ENCODE peak calls at places on chromosomes 16 and 17, in six cellular contexts. One of them, this sample, is unnamed.

GRCh38 chr17:27533874-27534815 is 77.9 kb downstream of the KSR1 start:
- DNase-seq in SK-N-SH: no peak
- DNase-seq in neural progenitor cell: peak; percentile 54
- DNase-seq in neuronal stem cell: no peak
- DNase-seq in astrocyte: peak; percentile 97
- DNase-seq in HCT116: no peak
- DNase-seq in this sample: no peak

GRCh38 chr16:74141015-74141414 is 155.6 kb upstream of the PSMD7 start:
- DNase-seq in astrocyte: no peak
- DNase-seq in SK-N-SH: no peak
- DNase-seq in HCT116: no peak
- DNase-seq in neural progenitor cell: no peak
- DNase-seq in neuronal stem cell: no peak
- DNase-seq in this sample: no peak

GRCh38 chr16:4701791-4702465 is 8.6 kb downstream of the NUDT16L1 start:
- DNase-seq in astrocyte: no peak
- DNase-seq in HCT116: no peak
- DNase-seq in neural progenitor cell: no peak
- DNase-seq in neuronal stem cell: no peak
- DNase-seq in SK-N-SH: no peak
- DNase-seq in this sample: no peak

GRCh38 chr17:72244942-72245341 is 124.1 kb downstream of the SOX9 start:
- DNase-seq in SK-N-SH: no peak
- DNase-seq in astrocyte: no peak
- DNase-seq in neuronal stem cell: no peak
- DNase-seq in HCT116: no peak
- DNase-seq in neural progenitor cell: no peak
- DNase-seq in this sample: no peak

GRCh38 chr16:54116126-54116525 is 170.5 kb downstream of the IRX3 start:
- DNase-seq in neuronal stem cell: no peak
- DNase-seq in HCT116: no peak
- DNase-seq in SK-N-SH: peak; percentile 52
- DNase-seq in neural progenitor cell: no peak
- DNase-seq in astrocyte: no peak
- DNase-seq in this sample: no peak

GRCh38 chr17:12731839-12732238 is 57.5 kb upstream of the ARHGAP44 start:
- DNase-seq in SK-N-SH: no peak
- DNase-seq in HCT116: no peak
- DNase-seq in astrocyte: no peak
- DNase-seq in neural progenitor cell: no peak
- DNase-seq in neuronal stem cell: no peak
- DNase-seq in this sample: no peak

GRCh38 chr16:35637683-35638082 is 2178.3 kb downstream of the TP53TG3F start:
- DNase-seq in astrocyte: no peak
- DNase-seq in HCT116: no peak
- DNase-seq in neural progenitor cell: no peak
- DNase-seq in SK-N-SH: no peak
- DNase-seq in neuronal stem cell: no peak
- DNase-seq in this sample: no peak

GRCh38 chr17:27975146-27976011 is 67.1 kb upstream of the NLK start:
- DNase-seq in HCT116: no peak
- DNase-seq in neural progenitor cell: no peak
- DNase-seq in neuronal stem cell: no peak
- DNase-seq in astrocyte: peak; percentile 51
- DNase-seq in SK-N-SH: no peak
- DNase-seq in this sample: no peak

GRCh38 chr17:74117999-74118421 is 85.5 kb upstream of the RPL38 start:
- DNase-seq in neural progenitor cell: peak; percentile 44
- DNase-seq in HCT116: no peak
- DNase-seq in neuronal stem cell: no peak
- DNase-seq in astrocyte: no peak
- DNase-seq in SK-N-SH: peak; percentile 48
- DNase-seq in this sample: no peak

GRCh38 chr16:66714062-66714461 is 17.5 kb upstream of the CMTM4 start:
- DNase-seq in astrocyte: no peak
- DNase-seq in SK-N-SH: no peak
- DNase-seq in neural progenitor cell: no peak
- DNase-seq in HCT116: no peak
- DNase-seq in neuronal stem cell: no peak
- DNase-seq in this sample: no peak

GRCh38 chr17:59510611-59511010 is 54.8 kb upstream of the DHX40 start:
- DNase-seq in astrocyte: no peak
- DNase-seq in HCT116: no peak
- DNase-seq in neuronal stem cell: no peak
- DNase-seq in SK-N-SH: peak; percentile 32
- DNase-seq in neural progenitor cell: no peak
- DNase-seq in this sample: no peak

GRCh38 chr16:49636608-49637007 is 219.3 kb downstream of the ZNF423 start:
- DNase-seq in HCT116: no peak
- DNase-seq in neural progenitor cell: no peak
- DNase-seq in SK-N-SH: no peak
- DNase-seq in neuronal stem cell: no peak
- DNase-seq in astrocyte: no peak
- DNase-seq in this sample: no peak

GRCh38 chr17:64403881-64404460 is 13.3 kb upstream of the PECAM1 start:
- DNase-seq in astrocyte: no peak
- DNase-seq in neural progenitor cell: no peak
- DNase-seq in HCT116: no peak
- DNase-seq in neuronal stem cell: no peak
- DNase-seq in SK-N-SH: no peak
- DNase-seq in this sample: no peak

GRCh38 chr17:65567566-65567965 is 6.1 kb upstream of the AXIN2 start:
- DNase-seq in SK-N-SH: no peak
- DNase-seq in HCT116: no peak
- DNase-seq in astrocyte: no peak
- DNase-seq in neuronal stem cell: no peak
- DNase-seq in neural progenitor cell: no peak
- DNase-seq in this sample: no peak

GRCh38 chr17:74337834-74338500 is 11.9 kb downstream of the KIF19 start:
- DNase-seq in SK-N-SH: peak; percentile 36
- DNase-seq in neuronal stem cell: no peak
- DNase-seq in HCT116: no peak
- DNase-seq in astrocyte: no peak
- DNase-seq in neural progenitor cell: no peak
- DNase-seq in this sample: no peak

GRCh38 chr17:17393976-17394375 is 82.8 kb upstream of the MED9 start:
- DNase-seq in HCT116: no peak
- DNase-seq in neural progenitor cell: no peak
- DNase-seq in SK-N-SH: no peak
- DNase-seq in neuronal stem cell: no peak
- DNase-seq in astrocyte: no peak
- DNase-seq in this sample: no peak

GRCh38 chr17:78268191-78268874 is 36.9 kb downstream of the TMEM235 start:
- DNase-seq in neural progenitor cell: no peak
- DNase-seq in HCT116: no peak
- DNase-seq in astrocyte: no peak
- DNase-seq in SK-N-SH: peak; percentile 48
- DNase-seq in neuronal stem cell: no peak
- DNase-seq in this sample: no peak

GRCh38 chr16:58035356-58036170 is 10.0 kb downstream of the MMP15 start:
- DNase-seq in neuronal stem cell: no peak
- DNase-seq in HCT116: no peak
- DNase-seq in SK-N-SH: peak; percentile 74
- DNase-seq in neural progenitor cell: no peak
- DNase-seq in astrocyte: no peak
- DNase-seq in this sample: no peak

GRCh38 chr16:85087899-85088569 is 24.2 kb downstream of the CIBAR2 start:
- DNase-seq in SK-N-SH: no peak
- DNase-seq in neuronal stem cell: no peak
- DNase-seq in neural progenitor cell: no peak
- DNase-seq in HCT116: no peak
- DNase-seq in astrocyte: no peak
- DNase-seq in this sample: no peak

GRCh38 chr17:76238847-76239537 is 1.3 kb downstream of the RNF157 start:
- DNase-seq in neuronal stem cell: no peak
- DNase-seq in HCT116: no peak
- DNase-seq in neural progenitor cell: no peak
- DNase-seq in SK-N-SH: no peak
- DNase-seq in astrocyte: no peak
- DNase-seq in this sample: no peak

GRCh38 chr17:50758989-50759544 is 8.3 kb downstream of the ANKRD40CL start:
- DNase-seq in neural progenitor cell: no peak
- DNase-seq in neuronal stem cell: no peak
- DNase-seq in astrocyte: no peak
- DNase-seq in HCT116: no peak
- DNase-seq in SK-N-SH: no peak
- DNase-seq in this sample: no peak

GRCh38 chr17:41168121-41168520 is at the start of gene KRTAP4-3:
- DNase-seq in SK-N-SH: no peak
- DNase-seq in neuronal stem cell: no peak
- DNase-seq in HCT116: no peak
- DNase-seq in astrocyte: no peak
- DNase-seq in neural progenitor cell: no peak
- DNase-seq in this sample: no peak
- H3K9ac ChIP-seq in SK-N-SH: no peak within 1 kb of the TSS
- H3K9ac ChIP-seq in neuronal stem cell: peak within 1 kb of the TSS; percentile 9
- H3K9ac ChIP-seq in HCT116: no peak within 1 kb of the TSS
- H3K9ac ChIP-seq in astrocyte: no peak within 1 kb of the TSS
- H3K9ac ChIP-seq in neural progenitor cell: no peak within 1 kb of the TSS
- H3K9ac ChIP-seq in this sample: peak within 1 kb of the TSS; percentile 13

DNA sequence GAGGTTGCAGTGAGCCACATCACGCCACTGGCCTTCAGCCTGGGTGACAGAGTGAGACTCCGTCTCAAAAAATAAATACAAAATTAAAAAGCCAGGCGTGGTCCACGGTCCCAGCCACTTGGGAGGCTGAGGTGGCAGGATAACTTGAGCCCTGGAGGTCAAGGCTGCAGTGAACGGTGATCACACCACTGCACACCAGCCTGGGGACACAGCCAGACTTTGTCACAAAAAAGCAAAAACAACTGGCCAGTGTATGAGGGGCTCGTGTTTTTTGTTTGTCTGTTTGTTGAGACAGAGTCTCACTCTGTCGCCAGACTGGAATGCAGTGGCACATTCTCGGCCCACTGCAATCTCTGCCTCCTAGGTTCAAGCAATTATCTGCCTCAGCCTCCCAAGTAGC is 1.2 kb upstream of the UBB start:
- DNase-seq in SK-N-SH: no peak
- DNase-seq in neuronal stem cell: no peak
- DNase-seq in neural progenitor cell: no peak
- DNase-seq in astrocyte: no peak
- DNase-seq in HCT116: no peak
- DNase-seq in this sample: no peak
- H3K27ac ChIP-seq in SK-N-SH: no peak overlapping the region
- H3K27ac ChIP-seq in neuronal stem cell: no peak overlapping the region
- H3K27ac ChIP-seq in neural progenitor cell: no peak overlapping the region
- H3K27ac ChIP-seq in astrocyte: no peak overlapping the region
- H3K27ac ChIP-seq in HCT116: no peak overlapping the region
- H3K27ac ChIP-seq in this sample: no peak overlapping the region

DNA sequence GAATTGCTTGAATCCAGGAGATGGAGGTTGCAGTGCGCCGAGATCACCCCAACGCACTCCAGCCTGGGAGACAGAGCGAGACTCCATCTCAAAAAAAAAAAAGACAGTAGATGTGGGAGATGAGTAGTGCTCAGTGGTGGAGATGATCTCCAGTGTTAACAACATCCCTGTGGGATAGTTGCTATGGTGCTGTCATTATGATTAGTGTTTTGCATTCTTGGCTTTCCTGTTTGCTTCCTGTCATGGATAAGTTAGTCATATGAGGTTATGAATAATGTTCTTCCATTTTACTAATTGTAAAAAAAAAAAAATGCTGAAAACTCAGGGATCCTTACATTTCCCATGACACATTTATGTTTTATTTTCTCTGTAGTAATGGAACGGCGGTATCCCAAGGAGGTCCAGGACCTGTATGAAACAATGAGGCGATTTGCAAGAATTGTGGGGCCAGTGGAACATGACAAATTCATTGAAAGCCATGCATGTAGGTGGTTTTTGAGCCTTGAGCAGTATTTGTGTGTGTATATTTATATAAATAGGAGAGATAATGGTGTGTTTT is 24.6 kb upstream of the DUSP14 start:
- DNase-seq in HCT116: no peak
- DNase-seq in astrocyte: peak; percentile 74
- DNase-seq in neural progenitor cell: no peak
- DNase-seq in SK-N-SH: no peak
- DNase-seq in neuronal stem cell: no peak
- DNase-seq in this sample: no peak
- H3K9ac ChIP-seq in HCT116: no peak overlapping the region
- H3K9ac ChIP-seq in astrocyte: no peak overlapping the region
- H3K9ac ChIP-seq in neural progenitor cell: no peak overlapping the region
- H3K9ac ChIP-seq in SK-N-SH: no peak overlapping the region
- H3K9ac ChIP-seq in neuronal stem cell: no peak overlapping the region
- H3K9ac ChIP-seq in this sample: no peak overlapping the region

DNA sequence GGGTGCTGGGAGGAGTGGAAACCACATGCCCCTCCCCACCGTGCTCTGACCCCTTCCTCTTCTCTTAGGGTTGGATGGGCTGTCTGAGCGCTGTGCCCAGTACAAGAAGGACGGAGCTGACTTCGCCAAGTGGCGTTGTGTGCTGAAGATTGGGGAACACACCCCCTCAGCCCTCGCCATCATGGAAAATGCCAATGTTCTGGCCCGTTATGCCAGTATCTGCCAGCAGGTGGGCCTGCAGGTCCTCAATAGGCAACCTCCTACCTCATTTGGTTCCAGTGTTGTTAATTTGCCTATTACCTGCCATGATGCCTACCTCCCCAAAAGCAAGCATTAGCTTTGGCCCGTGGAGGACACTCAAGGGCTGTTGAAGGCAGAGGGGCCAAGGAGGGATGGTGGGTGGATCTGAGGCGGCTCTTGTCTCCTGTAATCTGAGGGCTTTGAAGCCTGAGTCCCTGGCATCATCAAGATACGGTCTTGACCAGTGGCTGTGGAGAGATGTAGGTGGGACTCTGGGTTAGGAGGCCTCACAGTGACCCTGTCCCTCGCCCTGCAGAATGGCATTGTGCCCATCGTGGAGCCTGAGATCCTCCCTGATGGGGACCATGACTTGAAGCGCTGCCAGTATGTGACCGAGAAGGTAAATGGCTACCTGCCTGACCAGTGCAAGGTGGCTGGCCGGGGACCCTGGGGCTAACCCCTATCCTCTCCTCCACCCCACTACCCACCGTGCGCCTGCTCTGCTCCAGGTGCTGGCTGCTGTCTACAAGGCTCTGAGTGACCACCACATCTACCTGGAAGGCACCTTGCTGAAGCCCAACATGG is 3.4 kb downstream of the ALDOA start:
- DNase-seq in HCT116: no peak
- DNase-seq in neural progenitor cell: peak; percentile 39
- DNase-seq in SK-N-SH: peak; percentile 52
- DNase-seq in astrocyte: no peak
- DNase-seq in neuronal stem cell: no peak
- DNase-seq in this sample: no peak
- H3K27ac ChIP-seq in HCT116: no peak overlapping the region
- H3K27ac ChIP-seq in neural progenitor cell: no peak overlapping the region
- H3K27ac ChIP-seq in SK-N-SH: no peak overlapping the region
- H3K27ac ChIP-seq in astrocyte: no peak overlapping the region
- H3K27ac ChIP-seq in neuronal stem cell: no peak overlapping the region
- H3K27ac ChIP-seq in this sample: no peak overlapping the region

GRCh38 chr17:38967290-38967738 is at the start of gene FBXO47:
- DNase-seq in neuronal stem cell: peak; percentile 46
- DNase-seq in neural progenitor cell: peak; percentile 87
- DNase-seq in astrocyte: peak; percentile 77
- DNase-seq in HCT116: no peak
- DNase-seq in SK-N-SH: no peak
- DNase-seq in this sample: no peak
- H3K9ac ChIP-seq in neuronal stem cell: no peak within 1 kb of the TSS
- H3K9ac ChIP-seq in neural progenitor cell: no peak within 1 kb of the TSS
- H3K9ac ChIP-seq in astrocyte: peak within 1 kb of the TSS; percentile 60
- H3K9ac ChIP-seq in HCT116: no peak within 1 kb of the TSS
- H3K9ac ChIP-seq in SK-N-SH: no peak within 1 kb of the TSS
- H3K9ac ChIP-seq in this sample: no peak within 1 kb of the TSS